ENCODE peak calls at places on chromosomes 4 and X, in eight cellular contexts. N is osteocyte; R is ecto neural progenitor cell; P is Caki2; Z is AG08396; K is hepatic stellate cell; T is activated CD8-positive, alpha-beta memory T cell treated with anti-CD3 and anti-CD28 coated beads for 1 hour; I is activated gamma-delta T cell treated with Interleukin-2 at 50 U/mL for 16 hours. O is an unnamed sample.
A peak's percentile ranks its signal among the peaks of the same experiment; 100 is the strongest.

GRCh38 chr4:56410247-56410646 is 23.0 kb upstream of the AASDH start:
- DNase-seq in T (no peak), N (peak; percentile 86), R (no peak), I (no peak), K (peak; percentile 70), P (peak; percentile 80), Z (peak; percentile 82), O (peak; percentile 67)

GRCh38 chrX:153571159-153571908 is 27.6 kb downstream of the CCNQ start:
- DNase-seq in R (no peak), I (no peak), T (no peak), Z (no peak), K (no peak), P (no peak), N (no peak), O (no peak)

GRCh38 chrX:48957477-48957826 is at the start of gene OTUD5:
- DNase-seq in N (no peak), T (peak; percentile 60), R (peak; percentile 76), P (no peak), Z (peak; percentile 76), I (peak; percentile 76), K (peak; percentile 47), O (no peak)

GRCh38 chr4:20251796-20252655 is at the start of gene SLIT2:
- DNase-seq in N (peak; percentile 96), P (peak; percentile 74), Z (peak; percentile 96), T (no peak), R (peak; percentile 95), K (peak; percentile 88), I (no peak), O (peak; percentile 37)

GRCh38 chr4:153258750-153259149 is 54.5 kb downstream of the TRIM2 start:
- DNase-seq in N (no peak), I (no peak), T (no peak), R (no peak), Z (no peak), K (no peak), P (no peak), O (no peak)

GRCh38 chrX:53669258-53669657 is 17.3 kb downstream of the HUWE1 start:
- DNase-seq in T (no peak), Z (no peak), N (no peak), K (no peak), P (no peak), R (no peak), I (no peak), O (no peak)

GRCh38 chr4:148248824-148249223 is 193.4 kb downstream of the NR3C2 start:
- DNase-seq in I (no peak), K (no peak), T (no peak), R (no peak), P (no peak), N (no peak), Z (no peak), O (no peak)

GRCh38 chrX:46180258-46180687 is 364.9 kb downstream of the ZNF674 start:
- DNase-seq in Z (peak; percentile 7), T (no peak), N (no peak), P (peak; percentile 43), R (peak; percentile 45), I (no peak), K (peak; percentile 12), O (peak; percentile 57)

GRCh38 chr4:39698424-39699009 is 581 bp downstream of the UBE2K start:
- DNase-seq in Z (peak; percentile 36), I (peak; percentile 35), P (no peak), R (peak; percentile 85), K (peak; percentile 43), N (peak; percentile 84), T (peak; percentile 27), O (no peak)

GRCh38 chrX:150028692-150029091 is 90.4 kb upstream of the EOLA2 start:
- DNase-seq in K (no peak), N (no peak), T (no peak), R (no peak), I (no peak), Z (no peak), P (no peak), O (no peak)

GRCh38 chr4:1564535-1565375 is 119.4 kb downstream of the FAM53A start:
- DNase-seq in K (no peak), I (no peak), T (no peak), N (no peak), P (no peak), R (no peak), Z (no peak), O (no peak)

GRCh38 chr4:114116861-114117260 is 137.4 kb upstream of the ARSJ start:
- DNase-seq in Z (no peak), K (no peak), I (no peak), R (no peak), P (no peak), T (no peak), N (no peak), O (no peak)

GRCh38 chrX:116232833-116233232 is 62.3 kb downstream of the AGTR2 start:
- DNase-seq in I (no peak), R (no peak), Z (no peak), K (no peak), P (peak; percentile 12), T (no peak), N (no peak), O (no peak)

GRCh38 chr4:60729194-60729593 is 470.9 kb upstream of the ADGRL3 start:
- DNase-seq in N (no peak), I (no peak), R (no peak), Z (no peak), K (no peak), T (no peak), P (no peak), O (no peak)

GRCh38 chr4:153651961-153652784 is 31.9 kb upstream of the TLR2 start:
- DNase-seq in P (peak; percentile 13), I (no peak), T (no peak), R (no peak), K (no peak), Z (no peak), N (no peak), O (no peak)

GRCh38 chr4:104475652-104476051 is 19.0 kb downstream of the CXXC4 start:
- DNase-seq in K (no peak), R (peak; percentile 61), Z (no peak), N (no peak), P (no peak), T (no peak), I (no peak), O (no peak)